ENCODE peak calls at places on chromosomes 5 and 9, in five cellular contexts. One of them, this sample, is unnamed. For H3K9me2 and H3K79me2, the result is how much of the 10 kb centered on the place peaks cover.

GRCh38 chr5:140136624-140137023 is 10.9 kb downstream of the IGIP start:
- DNase-seq in GM23338: no peak
- DNase-seq in GM23248: no peak
- DNase-seq in MM.1S: no peak
- DNase-seq in OCI-LY7: no peak
- DNase-seq in this sample: no peak

GRCh38 chr5:67880876-67881275 is 334.7 kb upstream of the PIK3R1 start:
- DNase-seq in GM23338: no peak
- DNase-seq in GM23248: no peak
- DNase-seq in MM.1S: no peak
- DNase-seq in OCI-LY7: no peak
- DNase-seq in this sample: no peak

GRCh38 chr5:773517-774264 is 10.8 kb downstream of the ZDHHC11B start:
- DNase-seq in GM23338: no peak
- DNase-seq in GM23248: no peak
- DNase-seq in MM.1S: no peak
- DNase-seq in OCI-LY7: no peak
- DNase-seq in this sample: no peak

GRCh38 chr9:91037511-91038482 is 236.2 kb downstream of the SYK start:
- DNase-seq in GM23338: no peak
- DNase-seq in GM23248: peak
- DNase-seq in MM.1S: no peak
- DNase-seq in OCI-LY7: peak
- DNase-seq in this sample: peak

GRCh38 chr5:80926536-80926935 is 33.6 kb upstream of the RASGRF2 start:
- DNase-seq in GM23338: no peak
- DNase-seq in GM23248: no peak
- DNase-seq in MM.1S: no peak
- DNase-seq in OCI-LY7: no peak
- DNase-seq in this sample: no peak

GRCh38 chr9:107929439-107929838 is 439.9 kb upstream of the KLF4 start:
- DNase-seq in GM23338: no peak
- DNase-seq in GM23248: peak
- DNase-seq in MM.1S: no peak
- DNase-seq in OCI-LY7: no peak
- DNase-seq in this sample: no peak

GRCh38 chr9:93666279-93666784 is 89.9 kb downstream of the PHF2 start:
- DNase-seq in GM23338: no peak
- DNase-seq in GM23248: no peak
- DNase-seq in MM.1S: no peak
- DNase-seq in OCI-LY7: no peak
- DNase-seq in this sample: no peak

GRCh38 chr5:10681605-10682428 is 79.2 kb downstream of the DAP start:
- DNase-seq in GM23338: no peak
- DNase-seq in GM23248: no peak
- DNase-seq in MM.1S: no peak
- DNase-seq in OCI-LY7: no peak
- DNase-seq in this sample: no peak

GRCh38 chr9:8728910-8729309 is 929.3 kb upstream of the DMAC1 start:
- DNase-seq in GM23338: no peak
- DNase-seq in GM23248: no peak
- DNase-seq in MM.1S: no peak
- DNase-seq in OCI-LY7: no peak
- DNase-seq in this sample: no peak

GRCh38 chr5:67010684-67011409 is 185.8 kb downstream of the CD180 start:
- DNase-seq in GM23338: peak
- DNase-seq in GM23248: peak
- DNase-seq in MM.1S: no peak
- DNase-seq in OCI-LY7: no peak
- DNase-seq in this sample: peak

GRCh38 chr9:14769235-14769580 is 46.7 kb upstream of the CER1 start:
- DNase-seq in GM23338: peak
- DNase-seq in GM23248: peak
- DNase-seq in MM.1S: no peak
- DNase-seq in OCI-LY7: peak
- DNase-seq in this sample: no peak

GRCh38 chr9:19162956-19163355 is 35.7 kb upstream of the PLIN2 start:
- DNase-seq in GM23338: no peak
- DNase-seq in GM23248: peak
- DNase-seq in MM.1S: no peak
- DNase-seq in OCI-LY7: no peak
- DNase-seq in this sample: no peak

DNA sequence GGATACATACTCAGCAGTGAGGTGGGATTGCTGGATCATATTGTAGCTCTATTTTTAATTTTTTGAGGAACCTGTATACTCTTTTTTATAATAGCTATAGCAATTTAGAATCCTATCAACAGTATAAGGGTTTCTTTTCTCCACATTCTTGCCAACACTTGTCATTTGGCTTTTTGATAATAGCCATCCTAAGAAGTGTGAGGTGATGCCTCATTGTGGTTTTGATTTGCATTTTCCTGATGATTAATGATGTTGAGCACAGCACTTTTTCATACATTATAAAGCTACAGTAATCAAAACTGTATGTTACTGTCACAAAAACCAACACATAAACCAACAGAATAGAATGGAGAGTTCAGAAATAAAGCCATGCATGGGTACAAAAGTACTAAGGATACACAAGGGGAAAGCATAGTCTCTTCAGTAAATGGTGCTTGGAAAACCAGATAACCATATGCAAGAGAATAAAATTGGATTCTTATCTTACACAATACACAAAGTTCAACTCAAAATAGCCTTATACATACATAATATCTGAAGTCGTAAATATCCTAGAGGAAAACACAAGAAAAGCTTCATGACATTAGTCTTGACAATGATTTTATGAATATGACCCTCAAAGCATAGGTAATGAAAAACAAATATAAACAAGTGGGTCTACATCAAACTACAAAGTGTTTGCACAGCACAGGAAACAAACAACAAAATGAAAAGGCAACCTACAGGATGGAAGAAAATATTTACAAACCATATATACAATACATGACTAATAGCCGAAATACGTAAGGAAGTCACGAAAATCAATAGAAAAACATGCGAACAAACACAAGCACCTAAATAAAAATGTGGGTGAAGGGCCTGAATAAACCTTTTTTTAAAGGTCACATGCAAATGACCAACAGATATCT is 287.8 kb upstream of the DAB2 start:
- DNase-seq in GM23338: no peak
- DNase-seq in GM23248: no peak
- DNase-seq in MM.1S: no peak
- DNase-seq in OCI-LY7: no peak
- DNase-seq in this sample: no peak
- H3K9me2 ChIP-seq in GM23338: under half
- H3K9me2 ChIP-seq in GM23248: under half
- H3K9me2 ChIP-seq in MM.1S: under half
- H3K9me2 ChIP-seq in OCI-LY7: under half
- H3K9me2 ChIP-seq in this sample: under half

GRCh38 chr5:14155730-14156129 is 12.6 kb downstream of the TRIO start:
- DNase-seq in GM23338: no peak
- DNase-seq in GM23248: no peak
- DNase-seq in MM.1S: no peak
- DNase-seq in OCI-LY7: no peak
- DNase-seq in this sample: no peak
- H3K79me2 ChIP-seq in GM23338: half or more
- H3K79me2 ChIP-seq in GM23248: half or more
- H3K79me2 ChIP-seq in MM.1S: half or more
- H3K79me2 ChIP-seq in OCI-LY7: half or more
- H3K79me2 ChIP-seq in this sample: half or more

GRCh38 chr5:134001938-134002731 is 2.6 kb downstream of the VDAC1 start:
- DNase-seq in GM23338: no peak
- DNase-seq in GM23248: no peak
- DNase-seq in MM.1S: no peak
- DNase-seq in OCI-LY7: no peak
- DNase-seq in this sample: peak

GRCh38 chr5:133998807-133999206 is 6.0 kb downstream of the VDAC1 start:
- DNase-seq in GM23338: peak
- DNase-seq in GM23248: no peak
- DNase-seq in MM.1S: no peak
- DNase-seq in OCI-LY7: no peak
- DNase-seq in this sample: no peak

GRCh38 chr5:134003064-134003956 is 1.5 kb downstream of the VDAC1 start:
- DNase-seq in GM23338: peak
- DNase-seq in GM23248: peak
- DNase-seq in MM.1S: no peak
- DNase-seq in OCI-LY7: no peak
- DNase-seq in this sample: no peak

GRCh38 chr5:134000116-134000515 is 4.7 kb downstream of the VDAC1 start:
- DNase-seq in GM23338: no peak
- DNase-seq in GM23248: no peak
- DNase-seq in MM.1S: no peak
- DNase-seq in OCI-LY7: no peak
- DNase-seq in this sample: no peak

DNA sequence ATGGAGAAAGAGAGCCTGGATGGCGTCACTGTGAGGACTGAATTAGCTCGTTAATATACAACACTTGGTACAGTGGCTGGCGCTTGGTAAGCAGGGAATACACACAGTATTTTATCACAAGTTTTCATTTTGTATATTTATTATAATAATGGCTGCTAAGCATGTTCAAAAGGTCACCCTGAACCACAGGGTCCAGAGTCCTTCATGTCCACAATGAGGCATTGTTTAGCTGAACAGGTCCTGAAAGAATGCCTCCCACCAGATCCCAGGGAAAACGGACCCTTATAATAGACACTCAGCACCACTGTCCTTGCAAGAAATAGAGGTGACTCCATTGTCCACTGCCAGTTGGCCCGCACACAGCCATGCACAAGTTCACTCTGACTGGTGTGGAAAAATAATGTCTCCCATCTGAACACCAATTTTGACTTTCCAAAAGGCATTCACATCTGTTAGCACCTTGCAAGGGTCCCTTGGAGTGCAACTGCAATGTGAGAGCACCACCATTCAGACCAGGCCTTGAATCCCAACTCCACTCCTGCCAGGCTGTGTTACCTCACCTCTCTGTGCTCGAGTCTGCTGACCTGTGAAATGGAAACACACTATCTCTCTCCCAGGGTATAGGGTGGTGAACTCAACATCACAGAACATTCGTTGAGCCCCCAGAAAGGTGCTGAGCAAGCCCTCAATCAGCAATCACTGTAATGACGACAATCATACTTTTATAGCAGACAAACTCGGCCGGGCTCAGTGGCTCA is 3.9 kb downstream of the VDAC1 start:
- DNase-seq in GM23338: no peak
- DNase-seq in GM23248: no peak
- DNase-seq in MM.1S: no peak
- DNase-seq in OCI-LY7: no peak
- DNase-seq in this sample: no peak
- H3K9me2 ChIP-seq in GM23338: under half
- H3K9me2 ChIP-seq in GM23248: under half
- H3K9me2 ChIP-seq in MM.1S: under half
- H3K9me2 ChIP-seq in OCI-LY7: under half
- H3K9me2 ChIP-seq in this sample: under half

GRCh38 chr9:100443781-100444768 is 17.1 kb downstream of the MSANTD3 start:
- DNase-seq in GM23338: no peak
- DNase-seq in GM23248: peak
- DNase-seq in MM.1S: no peak
- DNase-seq in OCI-LY7: no peak
- DNase-seq in this sample: no peak
- H3K79me2 ChIP-seq in GM23338: under half
- H3K79me2 ChIP-seq in GM23248: half or more
- H3K79me2 ChIP-seq in MM.1S: under half
- H3K79me2 ChIP-seq in OCI-LY7: under half
- H3K79me2 ChIP-seq in this sample: under half

This sample was measured in PC-9.